ENCODE peak calls at places on chromosomes 5 and 9, in seven cellular contexts. One of them, this sample, is unnamed.

GRCh38 chr9:135663451-135663770 is 302 bp downstream of the LCN9 start:
- DNase-seq in SK-N-SH: peak
- DNase-seq in HepG2: no peak
- DNase-seq in IMR-90: no peak
- DNase-seq in keratinocyte: no peak
- DNase-seq in HCT116: no peak
- DNase-seq in A549: no peak
- DNase-seq in this sample: no peak

GRCh38 chr5:138869038-138869437 is 6.1 kb downstream of the LRRTM2 start:
- DNase-seq in SK-N-SH: no peak
- DNase-seq in HepG2: peak
- DNase-seq in IMR-90: no peak
- DNase-seq in keratinocyte: no peak
- DNase-seq in HCT116: no peak
- DNase-seq in A549: no peak
- DNase-seq in this sample: no peak

GRCh38 chr5:12284604-12285003 is 380.4 kb upstream of the CTNND2 start:
- DNase-seq in SK-N-SH: no peak
- DNase-seq in HepG2: no peak
- DNase-seq in IMR-90: no peak
- DNase-seq in keratinocyte: no peak
- DNase-seq in HCT116: no peak
- DNase-seq in A549: no peak
- DNase-seq in this sample: no peak

GRCh38 chr9:89096807-89097206 is 81.8 kb downstream of the SHC3 start:
- DNase-seq in SK-N-SH: no peak
- DNase-seq in HepG2: no peak
- DNase-seq in IMR-90: no peak
- DNase-seq in keratinocyte: no peak
- DNase-seq in HCT116: no peak
- DNase-seq in A549: no peak
- DNase-seq in this sample: no peak

GRCh38 chr5:133041157-133041784 is 10.5 kb upstream of the HSPA4 start:
- DNase-seq in SK-N-SH: no peak
- DNase-seq in HepG2: no peak
- DNase-seq in IMR-90: no peak
- DNase-seq in keratinocyte: peak
- DNase-seq in HCT116: no peak
- DNase-seq in A549: no peak
- DNase-seq in this sample: no peak

GRCh38 chr5:173268750-173269580 is 34.0 kb upstream of the NKX2-5 start:
- DNase-seq in SK-N-SH: no peak
- DNase-seq in HepG2: no peak
- DNase-seq in IMR-90: no peak
- DNase-seq in keratinocyte: no peak
- DNase-seq in HCT116: no peak
- DNase-seq in A549: no peak
- DNase-seq in this sample: no peak

GRCh38 chr5:54883374-54884194 is 101.8 kb downstream of the ESM1 start:
- DNase-seq in SK-N-SH: peak
- DNase-seq in HepG2: no peak
- DNase-seq in IMR-90: peak
- DNase-seq in keratinocyte: no peak
- DNase-seq in HCT116: no peak
- DNase-seq in A549: no peak
- DNase-seq in this sample: no peak

GRCh38 chr9:2623046-2623865 is 1.7 kb downstream of the VLDLR start:
- DNase-seq in SK-N-SH: peak
- DNase-seq in HepG2: peak
- DNase-seq in IMR-90: peak
- DNase-seq in keratinocyte: no peak
- DNase-seq in HCT116: no peak
- DNase-seq in A549: peak
- DNase-seq in this sample: peak

GRCh38 chr5:109692011-109692410 is 2.3 kb downstream of the MAN2A1 start:
- DNase-seq in SK-N-SH: no peak
- DNase-seq in HepG2: no peak
- DNase-seq in IMR-90: peak
- DNase-seq in keratinocyte: no peak
- DNase-seq in HCT116: no peak
- DNase-seq in A549: no peak
- DNase-seq in this sample: no peak

GRCh38 chr5:109689740-109690455 is at the start of gene MAN2A1:
- DNase-seq in SK-N-SH: peak
- DNase-seq in HepG2: peak
- DNase-seq in IMR-90: peak
- DNase-seq in keratinocyte: no peak
- DNase-seq in HCT116: peak
- DNase-seq in A549: peak
- DNase-seq in this sample: peak

GRCh38 chr5:109691248-109691574 is 1.5 kb downstream of the MAN2A1 start:
- DNase-seq in SK-N-SH: no peak
- DNase-seq in HepG2: no peak
- DNase-seq in IMR-90: no peak
- DNase-seq in keratinocyte: no peak
- DNase-seq in HCT116: no peak
- DNase-seq in A549: no peak
- DNase-seq in this sample: peak

GRCh38 chr5:109688999-109689739 is 558 bp upstream of the MAN2A1 start:
- DNase-seq in SK-N-SH: peak
- DNase-seq in HepG2: peak
- DNase-seq in IMR-90: peak
- DNase-seq in keratinocyte: no peak
- DNase-seq in HCT116: peak
- DNase-seq in A549: peak
- DNase-seq in this sample: peak

DNA sequence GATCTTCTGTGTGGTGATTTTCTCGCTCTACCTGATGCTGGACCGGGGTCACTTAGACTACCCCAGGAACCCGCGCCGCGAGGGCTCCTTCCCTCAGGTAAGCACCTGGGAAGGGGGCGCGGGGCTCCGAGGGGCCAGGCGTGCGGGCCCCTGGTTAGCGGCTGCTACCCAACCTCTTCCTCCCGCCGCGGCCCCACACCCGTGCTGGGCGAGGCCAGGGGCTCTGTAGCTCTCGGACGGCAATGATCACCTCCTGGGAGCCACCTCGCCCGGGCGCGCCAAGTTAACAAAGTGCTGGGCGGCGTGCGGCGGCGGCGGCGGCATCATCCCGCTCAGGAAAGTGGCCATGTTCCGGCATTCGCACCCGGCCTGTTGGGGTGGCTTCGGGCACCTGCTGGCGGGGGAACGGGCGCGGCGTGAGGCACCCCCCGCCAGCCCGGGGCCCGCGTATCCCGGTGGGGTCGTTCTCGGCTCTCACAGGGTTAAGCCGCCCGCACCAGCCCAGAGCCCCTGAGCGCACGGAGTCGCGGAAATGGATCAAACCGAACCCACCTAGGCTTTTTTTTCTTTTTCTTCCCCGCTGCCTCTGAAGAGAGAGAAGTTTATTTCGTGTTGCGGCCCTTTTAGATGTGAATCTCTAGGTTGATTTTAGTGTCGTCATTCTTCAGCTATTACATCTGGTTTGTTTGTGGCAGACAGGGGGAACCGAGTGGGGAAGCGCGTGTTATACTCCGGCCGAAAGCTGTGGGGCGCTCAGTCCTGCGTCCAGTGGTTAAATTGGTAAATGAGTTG is 925 bp downstream of the MAN2A1 start:
- DNase-seq in SK-N-SH: peak
- DNase-seq in HepG2: peak
- DNase-seq in IMR-90: peak
- DNase-seq in keratinocyte: no peak
- DNase-seq in HCT116: peak
- DNase-seq in A549: peak
- DNase-seq in this sample: peak
- TF ChIP-seq CTCF in SK-N-SH: peak
- TF ChIP-seq CTCF in HepG2: peak
- TF ChIP-seq CTCF in IMR-90: peak
- TF ChIP-seq CTCF in keratinocyte: peak
- TF ChIP-seq CTCF in HCT116: peak
- TF ChIP-seq CTCF in A549: peak
- TF ChIP-seq CTCF in this sample: peak

DNA sequence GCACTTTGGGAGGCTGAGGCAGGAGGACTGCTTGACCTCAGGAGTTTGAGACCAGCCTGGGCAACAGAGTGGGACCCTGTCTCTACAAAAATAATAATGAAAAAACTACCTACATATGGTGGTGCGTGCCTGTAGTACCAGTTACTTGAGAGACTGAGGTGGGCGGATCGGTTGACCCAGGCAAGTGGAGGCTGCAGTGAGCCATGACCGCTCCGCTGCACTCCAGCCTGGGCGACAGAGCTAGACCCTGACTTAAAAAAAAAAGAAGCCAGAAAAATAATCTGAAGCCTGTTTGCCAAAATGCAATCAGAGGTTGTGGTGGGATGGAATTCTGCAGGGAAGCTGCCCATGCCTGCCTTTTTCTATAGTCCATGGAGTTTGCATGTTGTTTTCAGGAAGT is 50.4 kb upstream of the GGTA1 start:
- DNase-seq in SK-N-SH: no peak
- DNase-seq in HepG2: no peak
- DNase-seq in IMR-90: no peak
- DNase-seq in keratinocyte: no peak
- DNase-seq in HCT116: no peak
- DNase-seq in A549: no peak
- DNase-seq in this sample: no peak
- H3K4me3 ChIP-seq in SK-N-SH: peak
- H3K4me3 ChIP-seq in HepG2: no peak
- H3K4me3 ChIP-seq in IMR-90: no peak
- H3K4me3 ChIP-seq in keratinocyte: no peak
- H3K4me3 ChIP-seq in HCT116: peak
- H3K4me3 ChIP-seq in A549: no peak
- H3K4me3 ChIP-seq in this sample: no peak

GRCh38 chr9:712643-713042 is 128.9 kb upstream of the DMRT1 start:
- DNase-seq in SK-N-SH: no peak
- DNase-seq in HepG2: no peak
- DNase-seq in IMR-90: no peak
- DNase-seq in keratinocyte: no peak
- DNase-seq in HCT116: no peak
- DNase-seq in A549: no peak
- DNase-seq in this sample: no peak

GRCh38 chr9:710951-711745 is 130.3 kb upstream of the DMRT1 start:
- DNase-seq in SK-N-SH: no peak
- DNase-seq in HepG2: no peak
- DNase-seq in IMR-90: no peak
- DNase-seq in keratinocyte: no peak
- DNase-seq in HCT116: no peak
- DNase-seq in A549: no peak
- DNase-seq in this sample: peak

GRCh38 chr9:714675-715074 is 126.8 kb upstream of the DMRT1 start:
- DNase-seq in SK-N-SH: no peak
- DNase-seq in HepG2: no peak
- DNase-seq in IMR-90: no peak
- DNase-seq in keratinocyte: no peak
- DNase-seq in HCT116: no peak
- DNase-seq in A549: no peak
- DNase-seq in this sample: no peak

GRCh38 chr9:711761-712523 is 129.6 kb upstream of the DMRT1 start:
- DNase-seq in SK-N-SH: no peak
- DNase-seq in HepG2: no peak
- DNase-seq in IMR-90: no peak
- DNase-seq in keratinocyte: no peak
- DNase-seq in HCT116: no peak
- DNase-seq in A549: no peak
- DNase-seq in this sample: no peak

DNA sequence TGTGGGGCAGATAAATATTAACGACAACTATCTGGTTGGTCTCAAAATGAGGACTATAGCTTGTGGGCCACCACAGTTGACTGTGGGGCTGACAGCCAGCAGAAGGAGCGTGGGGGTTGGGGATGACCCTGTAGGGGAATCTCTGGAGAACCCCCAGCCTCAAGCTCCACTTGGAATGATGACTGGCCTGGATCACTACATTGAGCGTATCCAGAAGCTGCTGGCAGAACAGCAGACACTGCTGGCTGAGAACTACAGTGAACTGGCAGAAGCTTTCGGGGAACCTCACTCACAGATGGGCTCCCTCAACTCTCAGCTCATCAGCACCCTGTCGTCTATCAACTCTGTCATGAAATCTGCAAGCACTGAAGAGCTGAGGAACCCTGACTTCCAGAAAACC is 128.5 kb upstream of the DMRT1 start:
- DNase-seq in SK-N-SH: no peak
- DNase-seq in HepG2: no peak
- DNase-seq in IMR-90: no peak
- DNase-seq in keratinocyte: no peak
- DNase-seq in HCT116: no peak
- DNase-seq in A549: no peak
- DNase-seq in this sample: no peak
- H3K4me2 ChIP-seq in SK-N-SH: no peak
- H3K4me2 ChIP-seq in HepG2: peak
- H3K4me2 ChIP-seq in IMR-90: peak
- H3K4me2 ChIP-seq in keratinocyte: no peak
- H3K4me2 ChIP-seq in HCT116: no peak
- H3K4me2 ChIP-seq in A549: no peak
- H3K4me2 ChIP-seq in this sample: no peak

GRCh38 chr5:40165789-40166728 is 513.7 kb upstream of the PTGER4 start:
- DNase-seq in SK-N-SH: no peak
- DNase-seq in HepG2: no peak
- DNase-seq in IMR-90: peak
- DNase-seq in keratinocyte: no peak
- DNase-seq in HCT116: no peak
- DNase-seq in A549: peak
- DNase-seq in this sample: no peak
- TF ChIP-seq CTCF in SK-N-SH: no peak
- TF ChIP-seq CTCF in HepG2: no peak
- TF ChIP-seq CTCF in IMR-90: peak
- TF ChIP-seq CTCF in keratinocyte: no peak
- TF ChIP-seq CTCF in HCT116: no peak
- TF ChIP-seq CTCF in A549: peak
- TF ChIP-seq CTCF in this sample: peak

DNA sequence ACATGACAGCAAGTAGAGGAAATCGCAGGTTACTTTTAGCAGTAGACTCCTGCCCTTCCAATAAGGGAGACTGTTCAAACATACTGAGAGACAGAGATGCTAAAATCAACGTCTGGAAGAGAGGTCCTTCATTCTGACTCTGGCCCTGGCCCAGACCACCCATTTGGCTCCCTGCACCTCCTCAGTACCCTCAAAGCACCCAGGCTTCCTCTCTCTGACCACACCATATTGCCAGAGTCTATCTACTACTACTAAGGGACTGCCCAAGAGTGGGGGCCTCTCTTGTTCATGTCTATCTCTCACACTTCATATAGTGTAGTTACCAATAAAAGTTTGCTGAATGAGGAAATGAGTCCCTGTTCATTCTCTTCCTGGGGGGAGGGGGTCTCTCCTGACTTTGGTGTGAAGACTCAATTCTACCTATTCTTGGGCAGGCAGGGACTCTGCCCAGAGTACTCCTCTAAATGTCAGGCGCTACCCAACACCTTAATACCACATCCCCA is 8.5 kb downstream of the B4GALT1 start:
- DNase-seq in SK-N-SH: no peak
- DNase-seq in HepG2: no peak
- DNase-seq in IMR-90: no peak
- DNase-seq in keratinocyte: no peak
- DNase-seq in HCT116: no peak
- DNase-seq in A549: no peak
- DNase-seq in this sample: no peak
- H3K4me3 ChIP-seq in SK-N-SH: peak
- H3K4me3 ChIP-seq in HepG2: no peak
- H3K4me3 ChIP-seq in IMR-90: no peak
- H3K4me3 ChIP-seq in keratinocyte: no peak
- H3K4me3 ChIP-seq in HCT116: no peak
- H3K4me3 ChIP-seq in A549: peak
- H3K4me3 ChIP-seq in this sample: no peak